ENCODE peak calls at places on chromosome 21, in four cellular contexts. K is mesenchymal stem cell; M is CD8-positive, alpha-beta memory T cell; N is psoas muscle. E is an unnamed sample.

GRCh38 chr21:33211732-33212131 is 18.0 kb upstream of the IFNAR2 start:
- DNase-seq in K (no peak), M (no peak), N (no peak), E (no peak)

GRCh38 chr21:34986561-34987533 is 62.3 kb downstream of the RUNX1 start:
- DNase-seq in K (peak; percentile 95), M (peak; percentile 83), N (no peak), E (peak; percentile 44)

GRCh38 chr21:30986966-30987365 is 51.3 kb downstream of the KRTAP19-8 start:
- DNase-seq in K (no peak), M (no peak), N (no peak), E (no peak)

GRCh38 chr21:36155603-36156338 is 853 bp upstream of the DOP1B start:
- DNase-seq in K (no peak), M (peak; percentile 56), N (no peak), E (peak; percentile 87)

GRCh38 chr21:31559368-31560119 is 99.9 kb upstream of the SOD1 start:
- DNase-seq in K (peak; percentile 96), M (peak; percentile 88), N (peak; percentile 87), E (peak; percentile 89)

GRCh38 chr21:32894321-32894720 is 122.8 kb upstream of the PAXBP1 start:
- DNase-seq in K (no peak), M (no peak), N (no peak), E (no peak)

GRCh38 chr21:27035791-27036190 is 68.9 kb upstream of the ADAMTS5 start:
- DNase-seq in K (no peak), M (no peak), N (no peak), E (no peak)

GRCh38 chr21:17491716-17492414 is 21.0 kb upstream of the CXADR start:
- DNase-seq in K (peak; percentile 94), M (no peak), N (no peak), E (peak; percentile 47)

GRCh38 chr21:9008636-9009035 is 1512.7 kb upstream of the TPTE start:
- DNase-seq in K (no peak), M (no peak), N (no peak), E (peak; percentile 72)

GRCh38 chr21:30829659-30830058 is at the start of gene KRTAP7-1:
- DNase-seq in K (no peak), M (no peak), N (no peak), E (no peak)

GRCh38 chr21:35257413-35257812 is 208.3 kb upstream of the RUNX1 start:
- DNase-seq in K (peak; percentile 90), M (no peak), N (peak; percentile 68), E (peak; percentile 53)

GRCh38 chr21:16794944-16795343 is 717.9 kb upstream of the CXADR start:
- DNase-seq in K (peak; percentile 81), M (no peak), N (peak; percentile 26), E (no peak)

GRCh38 chr21:36347278-36347961 is 27.4 kb downstream of the MORC3 start:
- DNase-seq in K (no peak), M (no peak), N (no peak), E (no peak)

GRCh38 chr21:36756527-36756926 is 57.6 kb downstream of the SIM2 start:
- DNase-seq in K (peak; percentile 90), M (no peak), N (no peak), E (no peak)

GRCh38 chr21:17527711-17528110 is 14.9 kb downstream of the CXADR start:
- DNase-seq in K (no peak), M (no peak), N (no peak), E (no peak)

GRCh38 chr21:34938079-34938764 is 110.9 kb downstream of the RUNX1 start:
- DNase-seq in K (peak; percentile 26), M (no peak), N (no peak), E (no peak)

GRCh38 chr21:35011681-35012080 is 37.4 kb downstream of the RUNX1 start:
- DNase-seq in K (peak; percentile 56), M (no peak), N (no peak), E (no peak)

GRCh38 chr21:46128106-46128982 is 27.0 kb downstream of the FTCD start:
- DNase-seq in K (peak; percentile 12), M (peak; percentile 39), N (no peak), E (peak; percentile 51)

GRCh38 chr21:26123012-26123411 is 47.6 kb downstream of the APP start:
- DNase-seq in K (peak; percentile 40), M (no peak), N (no peak), E (no peak)

GRCh38 chr21:17903029-17903806 is 84.1 kb upstream of the C21orf91 start:
- DNase-seq in K (peak; percentile 50), M (no peak), N (no peak), E (no peak)

GRCh38 chr21:39633770-39634181 is 21.0 kb downstream of the B3GALT5 start:
- DNase-seq in K (peak; percentile 88), M (no peak), N (no peak), E (no peak)

GRCh38 chr21:31732891-31733520 is 1.1 kb upstream of the SCAF4 start:
- DNase-seq in K (no peak), M (no peak), N (no peak), E (no peak)

GRCh38 chr21:26933448-26933847 is 33.4 kb downstream of the ADAMTS5 start:
- DNase-seq in K (peak; percentile 49), M (no peak), N (no peak), E (no peak)

GRCh38 chr21:45981641-45982255 is at the start of gene COL6A1:
- DNase-seq in K (peak; percentile 85), M (no peak), N (peak; percentile 67), E (no peak)

GRCh38 chr21:31142600-31142999 is 104.3 kb upstream of the KRTAP19-8 start:
- DNase-seq in K (no peak), M (no peak), N (no peak), E (no peak)

GRCh38 chr21:24424786-24425185 is 1182.5 kb downstream of the MRPL39 start:
- DNase-seq in K (no peak), M (no peak), N (no peak), E (no peak)

GRCh38 chr21:17238468-17238867 is 274.4 kb upstream of the CXADR start:
- DNase-seq in K (no peak), M (no peak), N (no peak), E (no peak)

GRCh38 chr21:34536311-34536710 is 24.3 kb upstream of the KCNE1 start:
- DNase-seq in K (peak; percentile 82), M (no peak), N (no peak), E (no peak)

GRCh38 chr21:33325222-33326067 is 675 bp downstream of the IFNAR1 start:
- DNase-seq in K (peak; percentile 89), M (peak; percentile 79), N (peak; percentile 68), E (peak; percentile 70)

GRCh38 chr21:31182231-31183129 is 144.2 kb upstream of the KRTAP19-8 start:
- DNase-seq in K (no peak), M (peak; percentile 61), N (no peak), E (no peak)

GRCh38 chr21:32371913-32372314 is 20.9 kb downstream of the URB1 start:
- DNase-seq in K (peak; percentile 61), M (no peak), N (no peak), E (peak; percentile 64)

GRCh38 chr21:46206163-46207005 is 22.1 kb upstream of the SPATC1L start:
- DNase-seq in K (no peak), M (peak; percentile 24), N (no peak), E (no peak)

GRCh38 chr21:19228241-19228640 is 824.7 kb upstream of the TMPRSS15 start:
- DNase-seq in K (peak; percentile 0), M (no peak), N (no peak), E (no peak)

GRCh38 chr21:18369115-18369514 is 34.5 kb downstream of the TMPRSS15 start:
- DNase-seq in K (peak; percentile 46), M (no peak), N (no peak), E (no peak)

GRCh38 chr21:40512590-40512989 is 334.4 kb downstream of the DSCAM start:
- DNase-seq in K (no peak), M (no peak), N (no peak), E (no peak)

GRCh38 chr21:33543505-33544129 is 779 bp downstream of the SON start:
- DNase-seq in K (no peak), M (peak; percentile 74), N (peak; percentile 76), E (peak; percentile 70)

GRCh38 chr21:42854246-42855010 is 24.9 kb downstream of the WDR4 start:
- DNase-seq in K (no peak), M (no peak), N (no peak), E (no peak)
- H3K36me3 ChIP-seq in K (peaks cover 92% of the 10 kb centered on the region), M (peaks cover 47% of the 10 kb centered on the region), N (peaks cover 90% of the 10 kb centered on the region), E (no peaks in the 10 kb centered on the region)

DNA sequence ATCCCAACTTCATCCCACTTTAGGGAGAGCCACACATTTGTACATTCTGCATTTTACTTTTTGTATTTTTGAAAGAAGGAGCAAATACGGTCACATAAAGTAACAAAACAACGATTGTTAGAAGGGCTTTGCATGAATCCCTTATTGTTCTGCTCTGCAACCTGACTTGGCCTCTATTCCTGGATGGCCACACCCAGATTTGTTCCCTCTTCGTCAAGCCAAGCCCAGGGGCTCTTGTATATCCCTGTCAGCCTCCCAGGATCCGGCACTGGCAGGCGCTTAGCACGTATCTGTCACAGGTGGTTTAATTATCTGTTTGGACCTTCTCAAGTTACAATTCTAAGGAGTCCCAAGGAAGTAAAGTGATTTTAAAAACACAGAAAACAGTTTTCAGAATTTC is 28.0 kb downstream of the CRYAA start:
- DNase-seq in K (peak; percentile 3), M (no peak), N (no peak), E (no peak)
- H3K27ac ChIP-seq in K (no peak overlapping the region), M (no peak overlapping the region), N (no peak overlapping the region), E (peak overlapping the region; percentile 45)

GRCh38 chr21:42179316-42179715 is 39.6 kb upstream of the ABCG1 start:
- DNase-seq in K (no peak), M (no peak), N (no peak), E (no peak)

GRCh38 chr21:42186591-42186990 is 32.3 kb upstream of the ABCG1 start:
- DNase-seq in K (no peak), M (no peak), N (no peak), E (no peak)

GRCh38 chr21:42183374-42184266 is 35.3 kb upstream of the ABCG1 start:
- DNase-seq in K (no peak), M (no peak), N (no peak), E (no peak)

GRCh38 chr21:42187976-42188653 is 30.8 kb upstream of the ABCG1 start:
- DNase-seq in K (no peak), M (peak; percentile 91), N (no peak), E (peak; percentile 69)

DNA sequence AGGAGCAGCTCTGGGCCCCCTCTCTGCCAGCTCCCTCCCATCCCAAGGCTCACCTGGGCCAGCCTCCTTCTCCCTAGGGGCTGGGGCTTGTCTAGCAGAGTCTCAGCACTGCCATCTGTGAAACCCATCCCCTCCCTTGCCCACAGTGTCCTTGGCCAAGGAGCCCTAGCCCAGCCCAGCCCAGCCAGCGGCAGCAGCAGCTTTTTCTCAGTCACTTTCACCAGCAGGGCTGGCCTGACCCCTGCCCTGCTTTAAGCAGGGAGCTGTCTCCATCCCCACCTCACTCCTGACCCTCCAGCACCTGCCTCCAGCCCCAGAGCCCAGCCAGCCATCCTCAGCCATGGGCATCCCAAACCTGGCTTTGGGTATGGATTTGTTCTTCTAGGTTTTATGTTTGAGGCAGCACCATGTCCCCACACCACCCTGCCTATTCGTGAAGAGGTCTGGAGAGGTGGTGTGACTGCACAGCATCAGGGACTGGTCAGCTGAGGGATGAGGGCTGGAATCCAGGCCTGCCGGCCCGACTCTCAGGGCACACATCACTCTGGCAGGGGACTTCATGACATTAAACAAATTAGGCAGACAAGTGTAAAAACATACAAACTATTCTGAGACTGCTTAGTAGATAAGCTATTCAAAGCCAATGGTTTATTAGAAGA is 36.1 kb upstream of the ABCG1 start:
- DNase-seq in K (no peak), M (no peak), N (no peak), E (no peak)
- H3K36me3 ChIP-seq in K (no peaks in the 10 kb centered on the region), M (no peaks in the 10 kb centered on the region), N (no peaks in the 10 kb centered on the region), E (no peaks in the 10 kb centered on the region)

GRCh38 chr21:44881586-44881939 is 8.1 kb upstream of the PTTG1IP start:
- DNase-seq in K (no peak), M (no peak), N (no peak), E (no peak)
- H3K27ac ChIP-seq in K (peak overlapping the region; percentile 44), M (no peak overlapping the region), N (no peak overlapping the region), E (peak overlapping the region; percentile 72)

E was measured in left lung.